ENCODE peak calls at places on chromosomes 11 and 22, in four cellular contexts. W is H54, E is NCI-H748 treated with DMSO at 0.1 percent for 48 hours, C is Daoy. M is an unnamed sample.

GRCh38 chr11:76831911-76832310 is 28.8 kb upstream of the ACER3 start:
- DNase-seq in C (no peak), W (no peak), E (no peak), M (no peak)

GRCh38 chr22:35457729-35458546 is 58.0 kb downstream of the MCM5 start:
- DNase-seq in E (no peak), C (no peak), W (no peak), M (no peak)

GRCh38 chr22:41560095-41560487 is 719 bp upstream of the CSDC2 start:
- DNase-seq in C (no peak), W (no peak), E (no peak), M (no peak)

GRCh38 chr11:19344661-19345518 is 104.1 kb upstream of the E2F8 start:
- DNase-seq in C (peak), W (no peak), E (peak), M (no peak)

GRCh38 chr11:22703040-22703439 is 36.6 kb downstream of the GAS2 start:
- DNase-seq in W (peak), E (peak), C (peak), M (peak)

GRCh38 chr11:134660416-134660815 is 248.4 kb upstream of the B3GAT1 start:
- DNase-seq in W (no peak), C (no peak), E (no peak), M (no peak)

GRCh38 chr11:131666006-131666405 is 295.6 kb downstream of the NTM start:
- DNase-seq in W (no peak), C (no peak), E (no peak), M (no peak)

GRCh38 chr11:45021692-45022130 is 71.0 kb upstream of the TP53I11 start:
- DNase-seq in W (no peak), E (no peak), C (peak), M (no peak)

GRCh38 chr11:1082346-1082727 is 7.7 kb downstream of the MUC2 start:
- DNase-seq in E (no peak), W (no peak), C (no peak), M (no peak)

GRCh38 chr22:17842386-17842785 is 68.1 kb upstream of the BID start:
- DNase-seq in C (no peak), E (no peak), W (no peak), M (no peak)

GRCh38 chr11:26333906-26334305 is 2.0 kb downstream of the ANO3 start:
- DNase-seq in W (no peak), C (peak), E (no peak), M (peak)

GRCh38 chr11:64089027-64089360 is 53.3 kb downstream of the FLRT1 start:
- DNase-seq in C (no peak), W (no peak), E (no peak), M (no peak)

GRCh38 chr11:95088946-95089619 is 563 bp upstream of the ENDOD1 start:
- DNase-seq in C (no peak), W (no peak), E (no peak), M (peak)

GRCh38 chr11:1922411-1923113 is 3.1 kb downstream of the TNNT3 start:
- DNase-seq in C (no peak), E (no peak), W (no peak), M (no peak)